ENCODE peak calls at places on chromosome 1, in four cellular contexts. One of them, this sample, is unnamed.

GRCh38 chr1:153775432-153776311 is 465 bp downstream of the SLC27A3 start:
- DNase-seq in stimulated activated CD4-positive, alpha-beta T cell treated with anti-CD3 and anti-CD28 coated beads, Interleukin-4, amount 100 ng/mL, for 4 hours: peak
- DNase-seq in BJ: no peak
- DNase-seq in activated CD8-positive, alpha-beta memory T cell treated with anti-CD3 and anti-CD28 coated beads, Interleukin-2, amount 50 U/mL, for 48 hours: peak
- DNase-seq in this sample: peak

GRCh38 chr1:198683449-198683848 is 44.6 kb downstream of the PTPRC start:
- DNase-seq in stimulated activated CD4-positive, alpha-beta T cell treated with anti-CD3 and anti-CD28 coated beads, Interleukin-4, amount 100 ng/mL, for 4 hours: no peak
- DNase-seq in BJ: no peak
- DNase-seq in activated CD8-positive, alpha-beta memory T cell treated with anti-CD3 and anti-CD28 coated beads, Interleukin-2, amount 50 U/mL, for 48 hours: no peak
- DNase-seq in this sample: no peak

GRCh38 chr1:212157252-212157651 is 121.7 kb downstream of the DTL start:
- DNase-seq in stimulated activated CD4-positive, alpha-beta T cell treated with anti-CD3 and anti-CD28 coated beads, Interleukin-4, amount 100 ng/mL, for 4 hours: no peak
- DNase-seq in activated CD8-positive, alpha-beta memory T cell treated with anti-CD3 and anti-CD28 coated beads, Interleukin-2, amount 50 U/mL, for 48 hours: no peak
- DNase-seq in BJ: no peak
- DNase-seq in this sample: no peak

GRCh38 chr1:41285818-41286217 is 43.7 kb upstream of the SCMH1 start:
- DNase-seq in stimulated activated CD4-positive, alpha-beta T cell treated with anti-CD3 and anti-CD28 coated beads, Interleukin-4, amount 100 ng/mL, for 4 hours: no peak
- DNase-seq in BJ: no peak
- DNase-seq in activated CD8-positive, alpha-beta memory T cell treated with anti-CD3 and anti-CD28 coated beads, Interleukin-2, amount 50 U/mL, for 48 hours: no peak
- DNase-seq in this sample: no peak

GRCh38 chr1:6098303-6099215 is 52.9 kb downstream of the KCNAB2 start:
- DNase-seq in activated CD8-positive, alpha-beta memory T cell treated with anti-CD3 and anti-CD28 coated beads, Interleukin-2, amount 50 U/mL, for 48 hours: no peak
- DNase-seq in BJ: peak
- DNase-seq in stimulated activated CD4-positive, alpha-beta T cell treated with anti-CD3 and anti-CD28 coated beads, Interleukin-4, amount 100 ng/mL, for 4 hours: no peak
- DNase-seq in this sample: no peak

GRCh38 chr1:56881417-56881816 is 26.8 kb downstream of the C8A start:
- DNase-seq in activated CD8-positive, alpha-beta memory T cell treated with anti-CD3 and anti-CD28 coated beads, Interleukin-2, amount 50 U/mL, for 48 hours: no peak
- DNase-seq in BJ: no peak
- DNase-seq in stimulated activated CD4-positive, alpha-beta T cell treated with anti-CD3 and anti-CD28 coated beads, Interleukin-4, amount 100 ng/mL, for 4 hours: no peak
- DNase-seq in this sample: no peak

GRCh38 chr1:229585338-229585737 is 26.8 kb upstream of the ABCB10 start:
- DNase-seq in BJ: no peak
- DNase-seq in stimulated activated CD4-positive, alpha-beta T cell treated with anti-CD3 and anti-CD28 coated beads, Interleukin-4, amount 100 ng/mL, for 4 hours: no peak
- DNase-seq in activated CD8-positive, alpha-beta memory T cell treated with anti-CD3 and anti-CD28 coated beads, Interleukin-2, amount 50 U/mL, for 48 hours: no peak
- DNase-seq in this sample: no peak

GRCh38 chr1:49085079-49085478 is 308.4 kb upstream of the BEND5 start:
- DNase-seq in BJ: no peak
- DNase-seq in stimulated activated CD4-positive, alpha-beta T cell treated with anti-CD3 and anti-CD28 coated beads, Interleukin-4, amount 100 ng/mL, for 4 hours: no peak
- DNase-seq in activated CD8-positive, alpha-beta memory T cell treated with anti-CD3 and anti-CD28 coated beads, Interleukin-2, amount 50 U/mL, for 48 hours: no peak
- DNase-seq in this sample: no peak

GRCh38 chr1:46131727-46132528 is 501 bp downstream of the PIK3R3 start:
- DNase-seq in activated CD8-positive, alpha-beta memory T cell treated with anti-CD3 and anti-CD28 coated beads, Interleukin-2, amount 50 U/mL, for 48 hours: peak
- DNase-seq in BJ: no peak
- DNase-seq in stimulated activated CD4-positive, alpha-beta T cell treated with anti-CD3 and anti-CD28 coated beads, Interleukin-4, amount 100 ng/mL, for 4 hours: peak
- DNase-seq in this sample: no peak

GRCh38 chr1:161351482-161351881 is 16.2 kb downstream of the CFAP126 start:
- DNase-seq in BJ: no peak
- DNase-seq in activated CD8-positive, alpha-beta memory T cell treated with anti-CD3 and anti-CD28 coated beads, Interleukin-2, amount 50 U/mL, for 48 hours: no peak
- DNase-seq in stimulated activated CD4-positive, alpha-beta T cell treated with anti-CD3 and anti-CD28 coated beads, Interleukin-4, amount 100 ng/mL, for 4 hours: no peak
- DNase-seq in this sample: no peak

GRCh38 chr1:37410815-37411214 is 63.6 kb upstream of the ZC3H12A start:
- DNase-seq in activated CD8-positive, alpha-beta memory T cell treated with anti-CD3 and anti-CD28 coated beads, Interleukin-2, amount 50 U/mL, for 48 hours: no peak
- DNase-seq in stimulated activated CD4-positive, alpha-beta T cell treated with anti-CD3 and anti-CD28 coated beads, Interleukin-4, amount 100 ng/mL, for 4 hours: no peak
- DNase-seq in BJ: no peak
- DNase-seq in this sample: peak

This sample was measured in ecto neural progenitor cell.